ENCODE peak calls at places on chromosomes 7 and 10, in four cellular contexts. U is K562, A is HepG2, F is GM12878. L is an unnamed sample.

GRCh38 chr10:30476511-30476910 is 42.5 kb downstream of the MAP3K8 start:
- DNase-seq in U (no peak), F (no peak), A (no peak), L (no peak)

GRCh38 chr7:44618754-44619153 is 12.3 kb downstream of the OGDH start:
- DNase-seq in U (no peak), A (no peak), F (no peak), L (no peak)

GRCh38 chr7:139618482-139619366 is 95.2 kb downstream of the CLEC2L start:
- DNase-seq in U (peak; percentile 75), F (no peak), A (peak; percentile 35), L (peak; percentile 64)

GRCh38 chr10:124387078-124387874 is 31.4 kb downstream of the OAT start:
- DNase-seq in A (no peak), F (no peak), U (no peak), L (no peak)

GRCh38 chr7:92133737-92134270 is 473 bp downstream of the CYP51A1 start:
- DNase-seq in U (peak; percentile 80), F (no peak), A (peak; percentile 52), L (peak; percentile 95)

GRCh38 chr7:1466524-1467271 is 7.4 kb upstream of the MICALL2 start:
- DNase-seq in A (peak; percentile 93), U (peak; percentile 63), F (no peak), L (peak; percentile 58)

GRCh38 chr10:119667562-119668328 is 16.6 kb downstream of the BAG3 start:
- DNase-seq in A (peak; percentile 68), U (no peak), F (no peak), L (no peak)

GRCh38 chr10:23197416-23197861 is 5.3 kb downstream of the PTF1A start:
- DNase-seq in A (no peak), U (no peak), F (no peak), L (no peak)

GRCh38 chr7:124085168-124085567 is 52.3 kb upstream of the TMEM229A start:
- DNase-seq in F (no peak), A (no peak), U (no peak), L (no peak)

GRCh38 chr7:47444376-47445098 is 137.4 kb downstream of the TNS3 start:
- DNase-seq in F (no peak), A (peak; percentile 49), U (no peak), L (no peak)

GRCh38 chr7:96144260-96144526 is 177.7 kb downstream of the SLC25A13 start:
- DNase-seq in U (no peak), F (no peak), A (no peak), L (no peak)

GRCh38 chr10:102413053-102413705 is 5.4 kb downstream of the PSD start:
- DNase-seq in F (no peak), U (peak; percentile 45), A (no peak), L (peak; percentile 64)

GRCh38 chr7:87575521-87575920 is 25.2 kb downstream of the ABCB1 start:
- DNase-seq in U (no peak), A (no peak), F (no peak), L (no peak)

GRCh38 chr10:100293067-100293466 is 6.6 kb upstream of the BLOC1S2 start:
- DNase-seq in F (no peak), U (no peak), A (no peak), L (no peak)

GRCh38 chr10:132705173-132705572 is 80.8 kb downstream of the NKX6-2 start:
- DNase-seq in U (no peak), F (no peak), A (no peak), L (peak; percentile 6)

GRCh38 chr10:100620087-100620835 is 84.5 kb downstream of the HIF1AN start:
- DNase-seq in F (no peak), U (no peak), A (no peak), L (no peak)

GRCh38 chr7:127107601-127108007 is 145.1 kb downstream of the GRM8 start:
- DNase-seq in U (peak; percentile 65), F (peak; percentile 8), A (peak; percentile 55), L (peak; percentile 66)

GRCh38 chr10:108852211-108852610 is 1071.1 kb downstream of the XPNPEP1 start:
- DNase-seq in A (no peak), U (no peak), F (peak; percentile 57), L (no peak)

GRCh38 chr7:77904252-77904651 is 105.7 kb downstream of the PHTF2 start:
- DNase-seq in U (no peak), A (no peak), F (no peak), L (no peak)

GRCh38 chr10:51031995-51032394 is 42.3 kb upstream of the PRKG1 start:
- DNase-seq in A (no peak), U (no peak), F (no peak), L (peak; percentile 18)

GRCh38 chr10:58952747-58953466 is 223.5 kb upstream of the PHYHIPL start:
- DNase-seq in U (peak; percentile 43), A (peak; percentile 53), F (peak; percentile 19), L (peak; percentile 56)

GRCh38 chr7:21425290-21425689 is 2.6 kb upstream of the SP4 start:
- DNase-seq in U (no peak), A (no peak), F (no peak), L (no peak)

GRCh38 chr10:98045785-98046389 is 15.5 kb upstream of the CRTAC1 start:
- DNase-seq in F (no peak), U (peak; percentile 67), A (peak; percentile 52), L (peak; percentile 73)

GRCh38 chr10:23715363-23715762 is 276.5 kb downstream of the OTUD1 start:
- DNase-seq in F (no peak), U (no peak), A (no peak), L (no peak)

GRCh38 chr7:125670926-125671572 is 741.4 kb upstream of the POT1 start:
- DNase-seq in F (no peak), U (peak; percentile 30), A (peak; percentile 9), L (no peak)

GRCh38 chr7:17523813-17524741 is 225.6 kb downstream of the AHR start:
- DNase-seq in F (no peak), U (no peak), A (peak; percentile 44), L (no peak)

GRCh38 chr7:74502216-74502891 is 48.6 kb downstream of the GTF2IRD1 start:
- DNase-seq in F (no peak), A (no peak), U (no peak), L (no peak)

GRCh38 chr7:106443156-106443555 is 158.4 kb upstream of the NAMPT start:
- DNase-seq in A (no peak), F (no peak), U (no peak), L (no peak)

GRCh38 chr7:107446988-107447387 is 22.9 kb upstream of the GPR22 start:
- DNase-seq in F (no peak), U (no peak), A (no peak), L (no peak)

GRCh38 chr7:106717254-106717996 is 56.5 kb upstream of the CCDC71L start:
- DNase-seq in F (no peak), U (no peak), A (no peak), L (no peak)

GRCh38 chr7:81812514-81813472 is 42.9 kb upstream of the HGF start:
- DNase-seq in U (no peak), F (no peak), A (no peak), L (no peak)

DNA sequence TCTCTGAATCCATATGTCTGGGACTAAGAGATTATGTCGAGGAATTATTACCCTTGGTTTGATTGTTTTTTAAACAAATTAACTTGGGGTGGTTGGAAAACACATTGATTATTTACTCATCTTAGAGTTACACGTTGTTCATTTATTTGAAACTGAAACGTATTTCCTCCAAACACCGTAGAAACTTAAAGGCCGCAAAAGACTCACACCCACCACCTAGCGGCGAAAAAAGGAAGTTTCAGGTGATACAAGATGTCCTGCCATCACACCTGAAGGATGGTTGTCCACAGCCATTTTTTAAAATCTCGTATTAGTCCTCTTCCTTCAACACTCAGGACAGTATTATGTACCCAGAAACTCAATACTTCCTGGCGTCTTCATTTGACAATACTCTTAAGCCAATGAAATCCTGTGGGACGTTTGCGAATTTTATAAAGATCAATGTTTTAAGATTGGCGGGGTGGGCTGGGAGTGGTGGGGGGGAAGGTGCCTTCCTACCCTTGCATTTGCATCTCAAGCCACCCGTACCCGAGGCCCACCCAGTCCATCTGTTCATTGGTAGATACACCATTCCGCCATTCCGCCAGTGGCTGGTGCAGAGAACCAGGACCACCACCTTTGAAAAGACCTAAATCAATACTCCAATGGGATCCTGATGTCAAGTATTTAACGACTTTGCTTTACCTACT is 1.4 kb upstream of the LCOR start:
- DNase-seq in F (peak; percentile 67), U (peak; percentile 18), A (peak; percentile 66), L (peak; percentile 73)
- TF ChIP-seq MAX in F (no peak), U (no peak), A (no peak), L (no peak)

DNA sequence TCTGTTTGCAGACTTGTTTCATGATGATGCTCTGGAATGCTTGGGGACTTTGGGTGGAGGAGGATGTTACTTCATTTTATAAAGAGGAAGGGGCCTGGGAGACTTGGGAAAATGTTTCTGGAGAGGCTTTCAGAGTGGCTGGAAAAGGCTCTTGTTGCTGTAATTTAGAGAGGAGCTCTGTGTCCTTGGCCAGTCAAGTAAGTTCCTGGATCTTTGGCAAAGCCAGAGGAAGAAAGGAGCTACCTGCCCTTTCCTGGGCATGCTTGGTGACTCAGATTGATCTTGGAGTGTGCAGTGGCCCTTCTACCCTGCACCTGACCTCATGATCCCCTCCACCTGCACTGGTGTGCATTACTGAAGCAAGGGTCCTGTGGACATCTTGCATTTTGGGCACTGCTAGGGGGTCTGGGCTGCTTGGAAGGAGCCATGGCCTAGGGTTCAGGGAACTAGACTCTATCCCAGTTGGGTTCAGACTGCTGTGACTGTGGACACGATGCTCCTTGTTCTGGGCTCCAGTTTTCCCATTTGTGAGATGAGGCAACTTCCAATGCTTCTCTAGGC is 56.1 kb downstream of the ADCYAP1R1 start:
- DNase-seq in A (no peak), F (no peak), U (no peak), L (no peak)
- TF ChIP-seq CREM in A (no peak), F (no peak), U (no peak), L (no peak)

GRCh38 chr10:52502237-52502636 is 188.2 kb downstream of the DKK1 start:
- DNase-seq in A (no peak), U (no peak), F (no peak), L (no peak)
- TF ChIP-seq MAX in A (no peak), U (no peak), F (no peak), L (no peak)

GRCh38 chr7:94375713-94376112 is 19.0 kb upstream of the COL1A2 start:
- DNase-seq in A (no peak), F (no peak), U (no peak), L (no peak)
- TF ChIP-seq CREM in A (no peak), F (no peak), U (no peak), L (no peak)

L was measured in WTC11.